ENCODE peak calls at places on chromosomes 11 and 22, in four cellular contexts. R is HepG2, A is K562, P is GM12878. U is an unnamed sample.

GRCh38 chr11:2944953-2945756 is 15.9 kb upstream of the PHLDA2 start:
- DNase-seq in R (no peak), A (no peak), P (no peak), U (peak)

GRCh38 chr22:49466926-49467590 is 360.6 kb downstream of the BRD1 start:
- DNase-seq in R (no peak), A (no peak), P (no peak), U (no peak)

GRCh38 chr11:73995731-73996130 is 13.1 kb upstream of the UCP2 start:
- DNase-seq in R (no peak), A (no peak), P (no peak), U (no peak)

GRCh38 chr22:37269930-37270678 is 12.2 kb upstream of the CYTH4 start:
- DNase-seq in R (no peak), A (no peak), P (no peak), U (no peak)

GRCh38 chr22:50657925-50658324 is 14.7 kb upstream of the SHANK3 start:
- DNase-seq in R (no peak), A (no peak), P (no peak), U (no peak)

GRCh38 chr11:46238967-46239800 is 38.3 kb upstream of the CREB3L1 start:
- DNase-seq in R (peak), A (peak), P (no peak), U (peak)

GRCh38 chr22:50002791-50003190 is 9.8 kb downstream of the IL17REL start:
- DNase-seq in R (no peak), A (no peak), P (no peak), U (no peak)

GRCh38 chr11:70210051-70210501 is 7.0 kb downstream of the FADD start:
- DNase-seq in R (no peak), A (no peak), P (no peak), U (no peak)

GRCh38 chr11:88398372-88399140 is 61.0 kb upstream of the CTSC start:
- DNase-seq in R (peak), A (no peak), P (no peak), U (no peak)

GRCh38 chr22:27534720-27535125 is 266.8 kb downstream of the MN1 start:
- DNase-seq in R (peak), A (no peak), P (no peak), U (no peak)

GRCh38 chr11:12235549-12235944 is 125.2 kb downstream of the MICAL2 start:
- DNase-seq in R (peak), A (peak), P (no peak), U (no peak)

GRCh38 chr11:12237381-12237784 is 127.0 kb downstream of the MICAL2 start:
- DNase-seq in R (no peak), A (no peak), P (no peak), U (no peak)

GRCh38 chr11:12236744-12237101 is 126.3 kb downstream of the MICAL2 start:
- DNase-seq in R (no peak), A (no peak), P (no peak), U (no peak)

GRCh38 chr11:12235080-12235479 is 124.7 kb downstream of the MICAL2 start:
- DNase-seq in R (no peak), A (no peak), P (no peak), U (no peak)

GRCh38 chr11:12235945-12236743 is 125.8 kb downstream of the MICAL2 start:
- DNase-seq in R (peak), A (peak), P (peak), U (no peak)
- TF ChIP-seq RFX5 in R (no peak), A (no peak), P (no peak), U (no peak)

GRCh38 chr22:23256986-23257888 is 76.9 kb downstream of the BCR start:
- DNase-seq in R (no peak), A (peak), P (no peak), U (no peak)
- TF ChIP-seq YY1 in R (no peak), A (no peak), P (no peak), U (no peak)

GRCh38 chr11:82906236-82906635 is 4.7 kb downstream of the DDIAS start:
- DNase-seq in R (peak), A (no peak), P (no peak), U (no peak)
- TF ChIP-seq HDAC2 in R (no peak), A (no peak), P (no peak), U (no peak)

GRCh38 chr11:68330700-68331337 is 18.4 kb downstream of the LRP5 start:
- DNase-seq in R (no peak), A (no peak), P (no peak), U (no peak)

GRCh38 chr11:68332186-68332585 is 19.8 kb downstream of the LRP5 start:
- DNase-seq in R (no peak), A (no peak), P (no peak), U (no peak)

GRCh38 chr11:68334923-68335322 is 22.5 kb downstream of the LRP5 start:
- DNase-seq in R (peak), A (no peak), P (no peak), U (no peak)

GRCh38 chr11:68331338-68331947 is 19.1 kb downstream of the LRP5 start:
- DNase-seq in R (peak), A (no peak), P (no peak), U (no peak)

DNA sequence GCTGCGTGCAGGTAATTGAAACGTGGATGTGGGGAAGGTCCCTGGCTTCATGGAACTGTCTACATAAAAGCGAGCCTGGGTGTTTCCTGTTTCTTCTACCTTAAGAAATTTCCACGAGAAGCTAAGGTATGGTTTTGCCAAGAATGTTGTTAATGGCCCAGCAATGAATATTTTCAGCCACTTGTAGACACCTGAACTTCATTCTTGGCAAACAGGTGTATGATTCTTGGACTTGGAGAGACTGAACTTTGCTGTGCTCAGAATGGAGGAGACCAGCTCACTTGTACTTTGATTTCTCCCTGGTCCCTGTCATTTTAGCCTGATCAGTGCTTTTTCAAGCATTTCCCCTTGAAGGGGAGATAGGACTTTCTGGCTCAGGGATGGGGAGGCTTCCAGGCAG is 20.8 kb downstream of the LRP5 start:
- DNase-seq in R (no peak), A (no peak), P (no peak), U (no peak)
- TF ChIP-seq RFX5 in R (no peak), A (no peak), P (no peak), U (no peak)

GRCh38 chr11:115566185-115566765 is 62.1 kb upstream of the CADM1 start:
- DNase-seq in R (no peak), A (no peak), P (no peak), U (no peak)
- TF ChIP-seq YY1 in R (no peak), A (no peak), P (no peak), U (no peak)

GRCh38 chr22:22111267-22111751 is 128.7 kb upstream of the TOP3B start:
- DNase-seq in R (no peak), A (peak), P (peak), U (no peak)

GRCh38 chr22:22111983-22112382 is 129.4 kb upstream of the TOP3B start:
- DNase-seq in R (no peak), A (peak), P (no peak), U (no peak)

GRCh38 chr22:22112533-22113294 is 130.1 kb upstream of the TOP3B start:
- DNase-seq in R (no peak), A (no peak), P (no peak), U (no peak)

GRCh38 chr22:22109693-22110466 is 127.3 kb upstream of the TOP3B start:
- DNase-seq in R (no peak), A (peak), P (no peak), U (no peak)

DNA sequence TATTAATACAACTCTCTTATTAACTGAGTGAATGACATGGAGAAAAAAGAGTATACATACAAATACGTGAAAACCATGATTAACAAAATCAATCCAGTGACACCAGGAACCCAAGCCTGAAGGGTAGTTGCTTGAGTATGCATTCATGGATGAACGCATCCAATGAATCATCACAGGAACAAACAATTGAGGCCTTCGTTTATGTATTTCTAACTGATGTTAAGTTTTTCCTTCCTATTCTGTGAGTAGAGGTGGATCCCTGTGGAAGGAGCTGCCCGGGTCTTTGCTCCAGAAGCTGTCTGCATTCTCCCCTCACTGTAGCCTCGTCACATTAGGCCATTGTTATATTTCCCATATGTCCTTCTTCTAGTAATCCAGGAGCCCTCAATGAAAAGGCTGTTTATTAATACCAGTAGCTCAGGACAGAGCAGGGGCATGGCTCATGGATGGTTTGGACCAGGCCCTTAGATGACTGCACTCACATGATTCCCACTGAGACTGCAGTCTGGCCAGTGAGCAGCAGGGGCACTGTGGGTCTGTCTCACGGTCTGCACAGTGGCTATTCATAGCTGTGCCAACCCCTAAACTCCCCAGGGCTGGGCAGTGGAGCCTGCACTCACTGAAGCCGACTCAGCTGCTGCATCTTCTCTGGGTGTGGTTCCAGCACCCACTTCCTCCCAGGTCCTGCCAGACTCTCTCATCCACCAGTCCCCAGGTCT is 128.1 kb upstream of the TOP3B start:
- DNase-seq in R (no peak), A (peak), P (peak), U (no peak)
- TF ChIP-seq HDAC2 in R (no peak), A (no peak), P (no peak), U (no peak)

GRCh38 chr11:64372802-64373597 is 14.0 kb downstream of the RPS6KA4 start:
- DNase-seq in R (peak), A (peak), P (no peak), U (peak)
- TF ChIP-seq RFX5 in R (no peak), A (no peak), P (no peak), U (no peak)

GRCh38 chr22:43267332-43267731 is 75.8 kb downstream of the SCUBE1 start:
- DNase-seq in R (no peak), A (no peak), P (no peak), U (no peak)

GRCh38 chr22:43260818-43261217 is 73.9 kb upstream of the TTLL12 start:
- DNase-seq in R (no peak), A (no peak), P (no peak), U (no peak)

GRCh38 chr22:43266117-43266516 is 77.1 kb downstream of the SCUBE1 start:
- DNase-seq in R (no peak), A (no peak), P (no peak), U (no peak)

GRCh38 chr22:43262990-43263644 is 76.2 kb upstream of the TTLL12 start:
- DNase-seq in R (peak), A (peak), P (peak), U (no peak)

DNA sequence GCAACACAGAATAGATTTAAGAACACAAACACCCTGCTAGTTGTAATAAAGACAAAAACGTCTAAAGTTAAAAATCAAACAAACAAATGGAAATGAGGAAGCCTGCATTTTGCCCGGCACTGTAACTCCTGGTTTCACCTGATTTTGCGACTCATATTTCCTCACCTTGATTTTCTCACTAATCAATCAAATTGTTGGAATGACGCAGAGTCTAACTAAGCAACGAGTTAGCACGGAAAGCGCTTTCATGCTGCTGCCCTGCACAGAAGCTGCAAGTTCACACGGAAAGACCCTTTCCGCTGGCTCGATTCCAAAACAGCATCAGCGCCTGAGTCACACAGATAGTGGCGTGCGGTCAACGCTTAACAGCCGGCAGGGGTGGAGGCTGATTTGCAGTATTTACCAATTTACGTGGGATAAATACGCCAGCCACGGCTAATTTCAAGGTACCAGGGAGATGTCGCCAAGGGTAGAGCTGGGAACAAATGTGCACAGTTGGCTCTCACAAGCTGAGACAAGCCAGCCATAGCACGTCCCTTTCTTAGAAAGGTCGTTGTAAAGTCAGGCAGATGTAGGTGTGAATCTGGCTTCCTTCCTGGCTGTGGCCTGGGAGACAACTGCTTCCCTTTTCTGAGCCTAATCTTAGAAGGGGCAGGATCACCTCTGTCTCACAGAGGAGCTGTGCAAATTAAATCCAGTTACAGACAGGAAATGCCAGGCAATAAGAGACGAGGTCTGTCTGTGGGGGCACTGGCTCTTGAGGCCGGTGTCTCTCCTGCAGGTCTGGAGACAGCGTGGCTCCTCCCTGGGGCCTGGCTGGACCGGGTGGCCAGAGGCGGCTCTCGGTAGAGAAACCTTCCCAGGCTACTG is 76.9 kb upstream of the TTLL12 start:
- DNase-seq in R (peak), A (peak), P (peak), U (no peak)
- TF ChIP-seq YY1 in R (no peak), A (no peak), P (no peak), U (no peak)